ENCODE peak calls at places on chromosomes 12 and 14, in seven cellular contexts. H is esophagus muscularis mucosa; W is naive thymus-derived CD4-positive, alpha-beta T cell; G is left lung; U is upper lobe of right lung; B is lower lobe of right lung; N is body of pancreas. Q is an unnamed sample.

GRCh38 chr14:99780690-99781089 is 12.5 kb upstream of the EML1 start:
- DNase-seq in H (no peak), W (no peak), G (no peak), U (no peak), B (no peak), N (no peak), Q (no peak)

GRCh38 chr12:55931317-55931779 is 386 bp downstream of the DGKA start:
- DNase-seq in H (no peak), W (no peak), G (no peak), U (no peak), B (no peak), N (peak; percentile 11), Q (no peak)

GRCh38 chr12:105329926-105330282 is 587 bp upstream of the C12orf75 start:
- DNase-seq in H (no peak), W (no peak), G (no peak), U (no peak), B (no peak), N (no peak), Q (no peak)

GRCh38 chr12:132506730-132507538 is 17.0 kb downstream of the FBRSL1 start:
- DNase-seq in H (peak; percentile 94), W (peak; percentile 66), G (peak; percentile 79), U (peak; percentile 87), B (peak; percentile 84), N (peak; percentile 93), Q (peak; percentile 85)

GRCh38 chr14:36656769-36657408 is 4.8 kb upstream of the PAX9 start:
- DNase-seq in H (no peak), W (no peak), G (no peak), U (no peak), B (no peak), N (no peak), Q (no peak)

GRCh38 chr12:31492599-31493196 is 98.2 kb downstream of the DENND5B start:
- DNase-seq in H (no peak), W (no peak), G (no peak), U (no peak), B (no peak), N (no peak), Q (no peak)

GRCh38 chr12:39429809-39430208 is 13.1 kb downstream of the KIF21A start:
- DNase-seq in H (no peak), W (no peak), G (no peak), U (no peak), B (no peak), N (no peak), Q (no peak)

GRCh38 chr14:63186453-63186852 is 17.8 kb upstream of the RHOJ start:
- DNase-seq in H (no peak), W (no peak), G (no peak), U (no peak), B (no peak), N (no peak), Q (no peak)

GRCh38 chr14:20683896-20684661 is at the start of gene RNASE4:
- DNase-seq in H (peak; percentile 96), W (peak; percentile 87), G (peak; percentile 90), U (peak; percentile 94), B (peak; percentile 93), N (peak; percentile 89), Q (peak; percentile 95)

GRCh38 chr14:48936352-48936751 is 649.8 kb downstream of the RPS29 start:
- DNase-seq in H (no peak), W (no peak), G (no peak), U (no peak), B (no peak), N (no peak), Q (no peak)

GRCh38 chr12:29582677-29583076 is 85.2 kb upstream of the OVCH1 start:
- DNase-seq in H (no peak), W (no peak), G (no peak), U (no peak), B (no peak), N (peak; percentile 20), Q (peak; percentile 77)

GRCh38 chr14:29321646-29322045 is 555.1 kb downstream of the FOXG1 start:
- DNase-seq in H (no peak), W (no peak), G (no peak), U (no peak), B (no peak), N (no peak), Q (no peak)

GRCh38 chr12:96501139-96501741 is 11.9 kb downstream of the CFAP54 start:
- DNase-seq in H (no peak), W (no peak), G (peak; percentile 51), U (no peak), B (no peak), N (peak; percentile 19), Q (no peak)

GRCh38 chr14:24952851-24953666 is 96.9 kb downstream of the STXBP6 start:
- DNase-seq in H (no peak), W (no peak), G (no peak), U (no peak), B (no peak), N (no peak), Q (no peak)

GRCh38 chr12:102059343-102059742 is 2.4 kb downstream of the WASHC3 start:
- DNase-seq in H (no peak), W (no peak), G (no peak), U (no peak), B (no peak), N (no peak), Q (no peak)

GRCh38 chr12:49658276-49658675 is 34.9 kb downstream of the PRPF40B start:
- DNase-seq in H (no peak), W (no peak), G (no peak), U (no peak), B (no peak), N (no peak), Q (peak; percentile 43)

GRCh38 chr12:27186240-27186839 is 57.7 kb upstream of the STK38L start:
- DNase-seq in H (no peak), W (no peak), G (no peak), U (no peak), B (no peak), N (no peak), Q (no peak)

DNA sequence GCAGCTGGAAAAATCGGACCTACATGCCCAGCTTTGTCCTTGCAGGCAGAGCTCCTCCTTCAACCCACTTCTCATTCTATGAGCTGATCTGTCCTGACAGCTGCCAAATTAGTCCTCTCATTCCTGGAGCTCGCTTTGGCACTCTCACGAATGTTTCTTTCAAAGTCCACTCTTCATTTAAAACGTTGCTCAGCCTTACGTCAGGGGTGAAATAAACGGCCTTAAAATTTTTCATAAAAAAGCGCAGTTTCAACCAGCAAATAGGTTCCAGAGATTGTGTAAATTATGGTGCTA is 120.9 kb upstream of the HIF1A start:
- DNase-seq in H (no peak), W (no peak), G (no peak), U (no peak), B (no peak), N (no peak), Q (no peak)
- H3K4me1 ChIP-seq in H (peaks cover 54% of the 10 kb centered on the region), W (peaks cover 30% of the 10 kb centered on the region), G (peaks cover 7% of the 10 kb centered on the region), U (peaks cover 14% of the 10 kb centered on the region), B (peaks cover 17% of the 10 kb centered on the region), N (peaks cover 16% of the 10 kb centered on the region), Q (no peaks in the 10 kb centered on the region)

GRCh38 chr14:68405959-68406358 is 386.9 kb downstream of the ZFP36L1 start:
- DNase-seq in H (no peak), W (no peak), G (no peak), U (no peak), B (no peak), N (no peak), Q (no peak)

GRCh38 chr14:68402525-68403101 is 390.3 kb downstream of the ZFP36L1 start:
- DNase-seq in H (no peak), W (no peak), G (no peak), U (no peak), B (no peak), N (no peak), Q (no peak)

GRCh38 chr14:68403191-68403781 is 389.6 kb downstream of the ZFP36L1 start:
- DNase-seq in H (no peak), W (no peak), G (no peak), U (no peak), B (no peak), N (no peak), Q (no peak)

GRCh38 chr14:68403794-68404522 is 388.9 kb downstream of the ZFP36L1 start:
- DNase-seq in H (no peak), W (no peak), G (no peak), U (no peak), B (no peak), N (no peak), Q (no peak)

DNA sequence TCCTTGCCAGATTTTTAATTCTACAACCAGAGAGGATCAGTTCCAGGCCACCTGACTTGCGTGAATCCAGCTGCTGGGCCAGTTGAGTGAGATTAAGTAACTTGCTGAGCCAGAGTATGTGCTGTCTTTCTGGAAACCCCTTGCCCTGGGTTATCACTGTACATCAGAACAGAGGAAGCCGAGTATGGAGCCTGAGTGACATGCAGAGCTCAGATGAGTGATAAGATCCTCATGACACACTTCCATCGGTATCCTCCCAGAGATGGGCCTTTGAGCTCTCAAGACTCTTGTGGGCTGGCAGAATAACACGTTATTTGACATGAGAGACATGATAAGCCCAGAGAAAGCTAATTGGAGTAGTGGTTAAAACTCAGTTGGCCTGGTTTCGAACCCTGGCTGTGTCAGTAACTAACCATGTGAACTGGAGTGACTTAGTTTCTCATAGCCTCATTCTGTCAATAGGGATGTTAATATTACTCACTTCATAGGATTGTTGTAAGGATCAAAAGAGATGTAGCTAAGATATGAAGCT is 388.1 kb downstream of the ZFP36L1 start:
- DNase-seq in H (no peak), W (no peak), G (no peak), U (no peak), B (no peak), N (peak; percentile 30), Q (no peak)
- H3K4me1 ChIP-seq in H (peaks cover 50% of the 10 kb centered on the region), W (peaks cover 24% of the 10 kb centered on the region), G (peaks cover 26% of the 10 kb centered on the region), U (peaks cover 44% of the 10 kb centered on the region), B (peaks cover 49% of the 10 kb centered on the region), N (peaks cover 20% of the 10 kb centered on the region), Q (peaks cover 15% of the 10 kb centered on the region)

DNA sequence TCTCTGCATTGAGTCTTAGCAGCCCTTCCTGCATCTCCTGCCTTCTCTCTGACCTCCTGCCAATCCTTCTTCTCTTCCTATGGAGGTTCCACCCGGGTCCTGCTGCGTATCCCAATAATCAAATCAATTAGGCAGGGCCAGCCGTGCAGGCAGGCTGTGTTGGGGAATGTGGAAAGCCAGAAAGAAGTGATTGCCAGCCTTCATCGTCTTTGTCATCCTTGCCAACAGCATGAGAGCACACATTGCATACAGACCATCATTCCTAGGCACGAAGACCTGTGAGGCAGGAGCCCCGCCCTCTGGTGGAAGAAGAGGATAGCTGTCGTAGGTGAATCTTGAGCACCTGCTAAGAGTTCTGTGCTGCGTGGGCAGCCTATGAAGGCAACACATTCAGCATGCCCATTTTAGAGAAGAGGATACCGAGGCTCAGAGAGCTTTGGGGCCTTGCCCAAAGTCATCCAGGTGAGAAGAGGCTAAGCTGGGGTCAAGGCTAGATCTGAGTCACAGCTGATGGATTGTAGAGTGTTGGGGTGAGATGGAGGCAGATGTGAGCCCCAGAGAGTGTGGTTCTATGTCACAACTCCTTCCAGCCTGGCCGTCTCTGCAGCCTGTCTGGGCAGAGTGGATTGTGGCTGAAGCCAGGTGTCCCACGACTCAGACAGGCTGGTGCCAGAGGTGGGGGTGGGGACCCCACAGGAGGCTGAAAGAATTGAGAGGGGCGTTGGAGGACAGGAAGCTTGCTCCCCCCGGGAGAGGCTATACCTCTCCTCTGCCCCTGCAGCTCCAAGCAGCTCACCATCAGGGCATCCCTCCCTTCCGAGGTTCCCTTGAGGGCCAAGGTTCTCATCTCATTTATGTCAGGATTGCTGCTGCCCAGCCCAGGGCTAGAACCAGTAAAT is 12.7 kb downstream of the C14orf132 start:
- DNase-seq in H (no peak), W (peak; percentile 29), G (no peak), U (no peak), B (no peak), N (no peak), Q (no peak)
- H3K4me1 ChIP-seq in H (peaks cover 54% of the 10 kb centered on the region), W (no peaks in the 10 kb centered on the region), G (peaks cover 7% of the 10 kb centered on the region), U (no peaks in the 10 kb centered on the region), B (peaks cover 8% of the 10 kb centered on the region), N (no peaks in the 10 kb centered on the region), Q (peaks cover 4% of the 10 kb centered on the region)

DNA sequence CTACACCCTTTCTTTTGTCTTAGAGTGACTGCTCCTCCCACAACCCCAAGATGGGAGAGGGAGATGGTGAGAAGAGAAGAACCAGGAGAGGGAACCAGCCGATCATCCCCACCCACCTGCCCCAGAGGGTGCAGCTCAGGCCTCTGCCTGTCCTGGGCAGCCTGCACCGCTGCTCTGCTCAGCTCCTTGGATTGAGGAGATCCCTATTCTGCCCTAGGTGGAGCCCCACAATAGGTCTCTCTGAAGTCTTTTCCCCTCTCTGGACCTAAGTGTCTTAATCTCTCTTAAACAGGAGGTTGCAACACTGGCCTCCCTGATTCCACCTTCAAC is 2.2 kb downstream of the ANKRD33 start:
- DNase-seq in H (no peak), W (no peak), G (no peak), U (no peak), B (no peak), N (no peak), Q (peak; percentile 23)
- H3K4me1 ChIP-seq in H (peaks cover 20% of the 10 kb centered on the region), W (peaks cover 5% of the 10 kb centered on the region), G (peaks cover 11% of the 10 kb centered on the region), U (peaks cover 16% of the 10 kb centered on the region), B (peaks cover 19% of the 10 kb centered on the region), N (peaks cover 3% of the 10 kb centered on the region), Q (no peaks in the 10 kb centered on the region)